ENCODE peak calls at places on chromosomes 7 and 10, in four cellular contexts. Z is H1, P is SK-N-SH, N is K562. D is an unnamed sample. For H3K36me3, the result is how much of the 10 kb centered on the place peaks cover.

GRCh38 chr10:33484787-33485186 is 150.3 kb upstream of the NRP1 start:
- DNase-seq in Z (no peak), P (no peak), N (no peak), D (no peak)

GRCh38 chr10:71868192-71868697 is 17.2 kb upstream of the PSAP start:
- DNase-seq in Z (no peak), P (peak), N (peak), D (no peak)

GRCh38 chr10:25808372-25808771 is 125.7 kb upstream of the MYO3A start:
- DNase-seq in Z (no peak), P (no peak), N (no peak), D (no peak)

GRCh38 chr7:40572810-40573470 is 438.1 kb downstream of the SUGCT start:
- DNase-seq in Z (no peak), P (no peak), N (no peak), D (no peak)

GRCh38 chr10:104574470-104575213 is 66.4 kb upstream of the SORCS3 start:
- DNase-seq in Z (no peak), P (no peak), N (no peak), D (no peak)

GRCh38 chr7:98123073-98123696 is 16.5 kb downstream of the LMTK2 start:
- DNase-seq in Z (no peak), P (peak), N (no peak), D (no peak)

GRCh38 chr7:129948877-129949291 is 3.9 kb downstream of the UBE2H start:
- DNase-seq in Z (peak), P (peak), N (peak), D (peak)

GRCh38 chr7:75951506-75951905 is 36.6 kb downstream of the POR start:
- DNase-seq in Z (no peak), P (peak), N (no peak), D (no peak)

GRCh38 chr7:101681170-101682007 is 52.3 kb upstream of the MYL10 start:
- DNase-seq in Z (no peak), P (peak), N (no peak), D (no peak)

GRCh38 chr7:44698046-44698580 is 50.5 kb upstream of the ZMIZ2 start:
- DNase-seq in Z (no peak), P (no peak), N (no peak), D (no peak)

GRCh38 chr7:151699920-151700319 is 177.0 kb downstream of the PRKAG2 start:
- DNase-seq in Z (no peak), P (no peak), N (no peak), D (no peak)

GRCh38 chr7:4085937-4086691 is 596.0 kb upstream of the FOXK1 start:
- DNase-seq in Z (no peak), P (no peak), N (no peak), D (no peak)

GRCh38 chr7:150854066-150855000 is 2.0 kb downstream of the AOC1 start:
- DNase-seq in Z (no peak), P (no peak), N (no peak), D (no peak)

GRCh38 chr10:97039538-97040247 is 146.1 kb downstream of the SLIT1 start:
- DNase-seq in Z (no peak), P (no peak), N (no peak), D (no peak)

GRCh38 chr10:104247513-104248146 is 7.1 kb upstream of the GSTO1 start:
- DNase-seq in Z (no peak), P (no peak), N (no peak), D (no peak)

GRCh38 chr10:127345231-127345965 is 149.0 kb upstream of the INSYN2A start:
- DNase-seq in Z (no peak), P (no peak), N (no peak), D (no peak)

GRCh38 chr10:122113161-122113944 is 124.4 kb downstream of the TACC2 start:
- DNase-seq in Z (no peak), P (peak), N (no peak), D (no peak)

GRCh38 chr10:93742633-93743349 is 14.9 kb upstream of the LGI1 start:
- DNase-seq in Z (no peak), P (no peak), N (no peak), D (peak)

GRCh38 chr10:123557366-123558108 is 108.6 kb upstream of the GPR26 start:
- DNase-seq in Z (no peak), P (no peak), N (no peak), D (no peak)

GRCh38 chr10:86962981-86963310 is 4.5 kb downstream of the SNCG start:
- DNase-seq in Z (no peak), P (no peak), N (no peak), D (no peak)

GRCh38 chr7:99499356-99499712 is 747 bp downstream of the ZNF394 start:
- DNase-seq in Z (no peak), P (no peak), N (no peak), D (no peak)

GRCh38 chr7:76074306-76074971 is 26.5 kb downstream of the MDH2 start:
- DNase-seq in Z (no peak), P (no peak), N (no peak), D (no peak)

GRCh38 chr10:88004451-88004850 is 141.0 kb downstream of the PTEN start:
- DNase-seq in Z (no peak), P (no peak), N (no peak), D (no peak)

GRCh38 chr10:15313034-15313433 is 58.1 kb downstream of the FAM171A1 start:
- DNase-seq in Z (no peak), P (peak), N (no peak), D (no peak)

GRCh38 chr7:132934017-132934416 is 147.9 kb downstream of the CHCHD3 start:
- DNase-seq in Z (no peak), P (no peak), N (no peak), D (peak)

GRCh38 chr10:11863353-11864105 is 40.4 kb downstream of the PROSER2 start:
- DNase-seq in Z (no peak), P (no peak), N (no peak), D (peak)

GRCh38 chr7:19982841-19983835 is 209.7 kb upstream of the TMEM196 start:
- DNase-seq in Z (no peak), P (no peak), N (peak), D (peak)

GRCh38 chr10:8726666-8727065 is 672.2 kb downstream of the GATA3 start:
- DNase-seq in Z (no peak), P (no peak), N (no peak), D (no peak)

GRCh38 chr7:139714163-139714901 is 63.5 kb downstream of the HIPK2 start:
- DNase-seq in Z (no peak), P (no peak), N (no peak), D (no peak)

GRCh38 chr7:101140746-101141382 is 13.4 kb upstream of the AP1S1 start:
- DNase-seq in Z (no peak), P (no peak), N (no peak), D (no peak)

GRCh38 chr10:34677591-34677990 is 137.5 kb downstream of the PARD3 start:
- DNase-seq in Z (no peak), P (peak), N (no peak), D (no peak)

GRCh38 chr10:34682580-34682979 is 132.5 kb downstream of the PARD3 start:
- DNase-seq in Z (no peak), P (no peak), N (no peak), D (no peak)

GRCh38 chr10:34681933-34682332 is 133.2 kb downstream of the PARD3 start:
- DNase-seq in Z (no peak), P (no peak), N (no peak), D (no peak)

GRCh38 chr10:34677132-34677531 is 138.0 kb downstream of the PARD3 start:
- DNase-seq in Z (no peak), P (no peak), N (no peak), D (no peak)

GRCh38 chr10:34679177-34679576 is 135.9 kb downstream of the PARD3 start:
- DNase-seq in Z (no peak), P (no peak), N (no peak), D (no peak)
- TF ChIP-seq POLR2AphosphoS5 in Z (no peak), P (no peak), N (no peak), D (no peak)

DNA sequence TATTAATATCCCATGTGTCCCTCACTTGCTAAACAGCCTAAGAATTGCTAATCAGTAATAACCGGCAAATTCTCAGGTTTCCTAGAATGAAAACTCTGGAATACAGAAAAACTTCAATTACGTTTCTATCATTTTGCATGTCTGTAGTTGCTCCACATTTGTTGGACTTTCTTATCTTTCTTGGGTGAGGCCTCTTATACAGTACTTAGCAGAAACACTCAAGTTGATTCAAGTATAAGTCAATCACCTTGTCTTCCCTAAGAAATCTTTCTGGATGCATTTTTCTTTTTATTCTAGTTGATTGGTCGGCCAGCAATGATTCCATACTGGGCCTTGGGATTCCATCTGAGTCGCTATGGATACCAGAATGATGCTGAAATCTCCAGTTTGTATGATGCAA is 61.4 kb downstream of the MGAM2 start:
- DNase-seq in Z (no peak), P (no peak), N (no peak), D (no peak)
- TF ChIP-seq NRF1 in Z (no peak), P (no peak), N (no peak), D (no peak)

GRCh38 chr10:48695636-48696534 is 11.2 kb downstream of the WDFY4 start:
- DNase-seq in Z (no peak), P (no peak), N (no peak), D (no peak)
- H3K36me3 ChIP-seq in Z (under half), P (under half), N (under half), D (under half)

GRCh38 chr10:129525408-129525807 is 58.4 kb downstream of the MGMT start:
- DNase-seq in Z (no peak), P (no peak), N (no peak), D (no peak)
- TF ChIP-seq POLR2AphosphoS5 in Z (no peak), P (no peak), N (no peak), D (no peak)

DNA sequence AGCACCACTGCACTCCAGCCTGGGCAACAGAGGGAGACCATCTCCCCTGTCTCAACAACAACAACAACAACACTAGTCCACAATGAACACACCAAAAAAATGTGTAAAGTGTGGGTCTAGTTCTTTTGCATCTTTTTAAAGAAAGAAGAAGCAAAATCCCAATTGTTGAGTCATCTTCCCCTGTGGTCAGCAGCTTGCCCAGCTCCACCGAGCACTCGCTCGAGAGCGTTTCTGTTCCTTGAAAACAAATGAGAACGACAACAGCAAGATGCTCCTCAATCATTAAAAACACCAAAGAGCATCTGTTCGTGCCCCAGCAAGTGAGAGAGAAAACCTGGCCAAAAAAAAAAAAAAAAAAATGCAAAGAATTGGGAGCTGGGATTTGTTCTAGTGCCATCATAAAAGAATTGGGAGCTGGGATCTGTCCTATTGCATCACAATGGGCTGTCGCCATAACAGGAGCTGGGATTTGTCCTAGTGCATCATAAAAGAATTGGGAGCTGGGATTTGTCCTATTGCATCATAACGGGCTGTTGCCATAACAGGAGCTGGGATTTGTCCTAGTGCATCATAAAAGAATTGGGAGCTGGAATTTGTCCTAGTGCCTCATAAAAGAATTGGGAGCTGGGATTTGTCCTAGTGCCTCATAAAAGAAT is 118.1 kb downstream of the PTPRN2 start:
- DNase-seq in Z (no peak), P (no peak), N (no peak), D (no peak)
- TF ChIP-seq NRF1 in Z (no peak), P (no peak), N (no peak), D (no peak)

GRCh38 chr10:63199716-63200115 is 66.6 kb downstream of the NRBF2 start:
- DNase-seq in Z (no peak), P (no peak), N (no peak), D (no peak)
- H3K36me3 ChIP-seq in Z (under half), P (half or more), N (half or more), D (under half)

GRCh38 chr7:17298840-17299476 is 506 bp downstream of the AHR start:
- DNase-seq in Z (no peak), P (peak), N (no peak), D (no peak)
- TF ChIP-seq POLR2AphosphoS5 in Z (peak), P (no peak), N (no peak), D (no peak)

GRCh38 chr7:141701489-141702046 is 398 bp downstream of the DENND11 start:
- DNase-seq in Z (no peak), P (peak), N (peak), D (peak)
- TF ChIP-seq NRF1 in Z (no peak), P (peak), N (no peak), D (no peak)